ENCODE peak calls at places on chromosomes 7 and 10, in six cellular contexts. U is naive thymus-derived CD8-positive, alpha-beta T cell; J is NB4; E is activated CD8-positive, alpha-beta memory T cell treated with anti-CD3 and anti-CD28 coated beads for 24 hours; O is fibroblast of pulmonary artery; W is NCI-H446 treated with DMSO at 0.1 percent for 48 hours. S is an unnamed sample.

GRCh38 chr10:3119796-3120459 is 52.6 kb downstream of the PFKP start:
- DNase-seq in U (no peak), J (peak), E (no peak), O (peak), W (no peak), S (no peak)

GRCh38 chr7:28093617-28094232 is 86.9 kb downstream of the JAZF1 start:
- DNase-seq in U (peak), J (peak), E (peak), O (peak), W (peak), S (peak)

GRCh38 chr10:101901340-101901739 is 57.7 kb upstream of the KCNIP2 start:
- DNase-seq in U (no peak), J (no peak), E (no peak), O (no peak), W (no peak), S (no peak)

GRCh38 chr10:76209135-76209534 is 777.7 kb downstream of the LRMDA start:
- DNase-seq in U (no peak), J (peak), E (no peak), O (no peak), W (no peak), S (peak)

GRCh38 chr7:106419455-106420182 is 134.8 kb upstream of the NAMPT start:
- DNase-seq in U (no peak), J (no peak), E (no peak), O (peak), W (no peak), S (no peak)

GRCh38 chr10:69709366-69709941 is 79.4 kb downstream of the FAM241B start:
- DNase-seq in U (no peak), J (no peak), E (no peak), O (no peak), W (no peak), S (no peak)

GRCh38 chr10:14904316-14904732 is 25.7 kb downstream of the SUV39H2 start:
- DNase-seq in U (no peak), J (peak), E (no peak), O (peak), W (no peak), S (peak)

GRCh38 chr7:111853231-111853990 is 291.1 kb upstream of the IMMP2L start:
- DNase-seq in U (no peak), J (peak), E (no peak), O (peak), W (no peak), S (no peak)

GRCh38 chr10:84360634-84361365 is 32.4 kb downstream of the CCSER2 start:
- DNase-seq in U (no peak), J (peak), E (no peak), O (peak), W (no peak), S (peak)

GRCh38 chr10:32237644-32238345 is 109.2 kb downstream of the EPC1 start:
- DNase-seq in U (no peak), J (no peak), E (no peak), O (peak), W (no peak), S (peak)

GRCh38 chr7:150975536-150976285 is 2.4 kb downstream of the KCNH2 start:
- DNase-seq in U (no peak), J (no peak), E (no peak), O (no peak), W (peak), S (no peak)

GRCh38 chr7:123367508-123368122 is 166.8 kb downstream of the IQUB start:
- DNase-seq in U (no peak), J (peak), E (no peak), O (peak), W (no peak), S (peak)

GRCh38 chr7:136637826-136638225 is 230.6 kb upstream of the CHRM2 start:
- DNase-seq in U (no peak), J (no peak), E (no peak), O (no peak), W (no peak), S (peak)

GRCh38 chr7:16271990-16272665 is 149.2 kb downstream of the CRPPA start:
- DNase-seq in U (no peak), J (no peak), E (no peak), O (peak), W (no peak), S (peak)

GRCh38 chr7:41045556-41046123 is 657.2 kb downstream of the INHBA start:
- DNase-seq in U (no peak), J (no peak), E (no peak), O (no peak), W (no peak), S (no peak)

GRCh38 chr7:129690701-129691100 is 79.2 kb downstream of the NRF1 start:
- DNase-seq in U (no peak), J (no peak), E (no peak), O (no peak), W (no peak), S (no peak)

GRCh38 chr7:142645777-142646176 is 103.5 kb upstream of the PRSS1 start:
- DNase-seq in U (no peak), J (no peak), E (no peak), O (no peak), W (no peak), S (no peak)

GRCh38 chr7:129456421-129456820 is 22.2 kb downstream of the STRIP2 start:
- DNase-seq in U (no peak), J (no peak), E (no peak), O (no peak), W (no peak), S (no peak)

GRCh38 chr7:64541438-64542359 is 21.2 kb downstream of the ZNF680 start:
- DNase-seq in U (no peak), J (peak), E (no peak), O (peak), W (no peak), S (peak)

GRCh38 chr7:65441010-65441409 is 67.4 kb downstream of the ZNF92 start:
- DNase-seq in U (no peak), J (no peak), E (no peak), O (peak), W (no peak), S (peak)

S was measured in astrocyte of the spinal cord.